ENCODE peak calls at places on chromosomes 3 and 15, in five cellular contexts. One of them, this sample, is unnamed.

GRCh38 chr3:30766522-30766921 is 127.9 kb downstream of the GADL1 start:
- DNase-seq in nucleus accumbens: no peak
- DNase-seq in HT1080: no peak
- DNase-seq in right lobe of liver: no peak
- DNase-seq in dorsolateral prefrontal cortex: no peak
- DNase-seq in this sample: no peak

GRCh38 chr15:58361291-58361759 is 70.5 kb upstream of the LIPC start:
- DNase-seq in nucleus accumbens: no peak
- DNase-seq in HT1080: no peak
- DNase-seq in right lobe of liver: no peak
- DNase-seq in dorsolateral prefrontal cortex: no peak
- DNase-seq in this sample: no peak

GRCh38 chr3:8848696-8849131 is 79.3 kb upstream of the OXTR start:
- DNase-seq in nucleus accumbens: no peak
- DNase-seq in HT1080: peak
- DNase-seq in right lobe of liver: no peak
- DNase-seq in dorsolateral prefrontal cortex: no peak
- DNase-seq in this sample: peak

GRCh38 chr3:128492353-128493220 is at the start of gene GATA2:
- DNase-seq in nucleus accumbens: no peak
- DNase-seq in HT1080: no peak
- DNase-seq in right lobe of liver: no peak
- DNase-seq in dorsolateral prefrontal cortex: no peak
- DNase-seq in this sample: peak

GRCh38 chr3:48400824-48401433 is 28.9 kb downstream of the FBXW12 start:
- DNase-seq in nucleus accumbens: no peak
- DNase-seq in HT1080: peak
- DNase-seq in right lobe of liver: no peak
- DNase-seq in dorsolateral prefrontal cortex: peak
- DNase-seq in this sample: peak

GRCh38 chr15:50425219-50425618 is 1.0 kb downstream of the USP8 start:
- DNase-seq in nucleus accumbens: no peak
- DNase-seq in HT1080: no peak
- DNase-seq in right lobe of liver: no peak
- DNase-seq in dorsolateral prefrontal cortex: no peak
- DNase-seq in this sample: peak

GRCh38 chr3:105362021-105362665 is 4.6 kb upstream of the ALCAM start:
- DNase-seq in nucleus accumbens: no peak
- DNase-seq in HT1080: peak
- DNase-seq in right lobe of liver: no peak
- DNase-seq in dorsolateral prefrontal cortex: no peak
- DNase-seq in this sample: peak

GRCh38 chr3:143024351-143024960 is 23.1 kb downstream of the U2SURP start:
- DNase-seq in nucleus accumbens: no peak
- DNase-seq in HT1080: no peak
- DNase-seq in right lobe of liver: no peak
- DNase-seq in dorsolateral prefrontal cortex: no peak
- DNase-seq in this sample: peak

GRCh38 chr3:59817511-59817910 is 767.7 kb upstream of the CFAP20DC start:
- DNase-seq in nucleus accumbens: no peak
- DNase-seq in HT1080: no peak
- DNase-seq in right lobe of liver: no peak
- DNase-seq in dorsolateral prefrontal cortex: no peak
- DNase-seq in this sample: peak

GRCh38 chr3:66532160-66532587 is 31.4 kb upstream of the LRIG1 start:
- DNase-seq in nucleus accumbens: no peak
- DNase-seq in HT1080: no peak
- DNase-seq in right lobe of liver: no peak
- DNase-seq in dorsolateral prefrontal cortex: no peak
- DNase-seq in this sample: no peak

GRCh38 chr3:25910997-25911396 is 121.1 kb downstream of the OXSM start:
- DNase-seq in nucleus accumbens: no peak
- DNase-seq in HT1080: peak
- DNase-seq in right lobe of liver: no peak
- DNase-seq in dorsolateral prefrontal cortex: peak
- DNase-seq in this sample: no peak

GRCh38 chr3:13083254-13083653 is 10.0 kb upstream of the IQSEC1 start:
- DNase-seq in nucleus accumbens: no peak
- DNase-seq in HT1080: no peak
- DNase-seq in right lobe of liver: no peak
- DNase-seq in dorsolateral prefrontal cortex: no peak
- DNase-seq in this sample: no peak

GRCh38 chr3:183114779-183115178 is 15.5 kb upstream of the MCCC1 start:
- DNase-seq in nucleus accumbens: no peak
- DNase-seq in HT1080: no peak
- DNase-seq in right lobe of liver: no peak
- DNase-seq in dorsolateral prefrontal cortex: no peak
- DNase-seq in this sample: no peak

This sample was measured in astrocyte of the hippocampus.